ENCODE peak calls at places on chromosomes 4 and X, in ten cellular contexts. X is OCI-LY7, D is breast epithelium, N is left ventricle myocardium inferior, M is thoracic aorta, A is SK-N-SH, L is cardiac fibroblast, J is lower leg skin, U is dorsolateral prefrontal cortex, C is PC-3. O is an unnamed sample.
A peak's percentile ranks its signal among the peaks of the same experiment; 100 is the strongest.

GRCh38 chrX:53074987-53075386 is 7.2 kb upstream of the TSPYL2 start:
- DNase-seq in N (no peak), C (no peak), U (no peak), A (no peak), D (no peak), J (no peak), M (no peak), L (no peak), X (no peak), O (no peak)

GRCh38 chr4:10599574-10599973 is 85.0 kb downstream of the CLNK start:
- DNase-seq in D (no peak), J (no peak), A (no peak), L (no peak), C (no peak), U (no peak), X (no peak), N (no peak), M (no peak), O (no peak)

GRCh38 chr4:17985832-17986231 is 35.7 kb downstream of the LCORL start:
- DNase-seq in J (no peak), D (no peak), U (no peak), X (no peak), N (no peak), C (no peak), M (no peak), L (no peak), A (no peak), O (no peak)

GRCh38 chrX:96389314-96390048 is 295.2 kb upstream of the DIAPH2 start:
- DNase-seq in A (no peak), L (peak; percentile 31), U (no peak), D (no peak), C (no peak), N (no peak), M (no peak), J (no peak), X (no peak), O (no peak)

GRCh38 chrX:110698696-110699095 is 96.9 kb downstream of the CHRDL1 start:
- DNase-seq in M (no peak), X (no peak), U (no peak), A (no peak), N (no peak), J (no peak), C (no peak), D (no peak), L (no peak), O (no peak)

GRCh38 chr4:28675582-28675981 is 1814.9 kb downstream of the STIM2 start:
- DNase-seq in M (no peak), A (no peak), U (no peak), D (no peak), J (no peak), C (peak; percentile 70), N (no peak), L (peak; percentile 2), X (no peak), O (no peak)

GRCh38 chr4:159048166-159048886 is 54.6 kb upstream of the RAPGEF2 start:
- DNase-seq in U (peak; percentile 65), N (peak; percentile 69), J (peak; percentile 39), M (no peak), L (peak; percentile 86), C (peak; percentile 34), X (no peak), A (peak; percentile 48), D (peak; percentile 64), O (no peak)

GRCh38 chr4:106868381-106869035 is 167.6 kb downstream of the DKK2 start:
- DNase-seq in A (no peak), M (no peak), N (no peak), C (peak; percentile 50), U (no peak), D (no peak), J (no peak), L (peak; percentile 3), X (no peak), O (no peak)

GRCh38 chr4:47334597-47335185 is 128.8 kb downstream of the COMMD8 start:
- DNase-seq in M (no peak), A (no peak), X (no peak), N (no peak), L (no peak), J (no peak), U (no peak), D (no peak), C (peak; percentile 8), O (no peak)

GRCh38 chr4:56752985-56753384 is 68.5 kb downstream of the SPINK2 start:
- DNase-seq in D (peak; percentile 54), N (no peak), C (peak; percentile 88), A (no peak), J (peak; percentile 35), U (no peak), M (no peak), X (no peak), L (no peak), O (no peak)

GRCh38 chrX:153672531-153673397 is 849 bp downstream of the PNCK start:
- DNase-seq in C (no peak), X (no peak), L (no peak), U (peak; percentile 54), N (no peak), J (no peak), M (no peak), D (no peak), A (peak; percentile 68), O (no peak)

GRCh38 chr4:17173300-17173699 is 274.9 kb upstream of the LDB2 start:
- DNase-seq in X (peak; percentile 10), N (no peak), D (no peak), U (no peak), C (no peak), M (no peak), A (no peak), J (no peak), L (no peak), O (no peak)

GRCh38 chrX:122703762-122704161 is 480.3 kb upstream of the GRIA3 start:
- DNase-seq in J (no peak), C (no peak), U (no peak), D (no peak), M (no peak), L (no peak), N (no peak), X (no peak), A (no peak), O (no peak)
- TF ChIP-seq CTCF in J (no peak), C (no peak), U (no peak), D (no peak), M (no peak), L (peak; percentile 10), N (no peak), X (no peak), A (no peak), O (no peak)

DNA sequence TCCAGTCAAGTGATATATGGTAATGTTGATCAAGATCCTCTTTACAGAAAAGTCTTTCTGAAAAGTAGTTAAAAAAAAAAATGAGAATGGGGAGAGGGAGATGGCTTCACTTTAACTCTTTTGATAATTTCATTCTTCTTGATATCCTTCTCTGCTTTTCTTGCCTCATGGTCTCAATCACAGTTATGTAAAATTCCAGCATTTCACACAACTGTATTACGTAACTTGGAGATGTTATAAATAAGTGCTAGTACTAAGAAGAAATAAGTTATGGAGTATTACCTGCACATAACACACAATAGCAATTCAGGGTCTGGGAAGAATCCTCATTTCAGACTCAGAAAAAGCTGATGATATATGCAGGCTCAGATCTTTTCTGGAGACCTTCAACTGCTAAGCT is 22.0 kb downstream of the RUFY3 start:
- DNase-seq in N (no peak), L (no peak), U (no peak), J (no peak), M (no peak), C (no peak), A (no peak), X (no peak), D (no peak), O (no peak)
- TF ChIP-seq CTCF in N (no peak), L (no peak), U (no peak), J (no peak), M (no peak), C (no peak), A (no peak), X (no peak), D (no peak), O (no peak)

GRCh38 chr4:143586080-143586479 is 72.6 kb downstream of the SMARCA5 start:
- DNase-seq in J (no peak), A (no peak), N (no peak), C (no peak), L (peak; percentile 42), U (no peak), D (no peak), X (no peak), M (no peak), O (no peak)

GRCh38 chr4:143585548-143585947 is 72.0 kb downstream of the SMARCA5 start:
- DNase-seq in X (no peak), C (no peak), A (no peak), N (no peak), D (no peak), L (no peak), M (no peak), J (no peak), U (no peak), O (no peak)

DNA sequence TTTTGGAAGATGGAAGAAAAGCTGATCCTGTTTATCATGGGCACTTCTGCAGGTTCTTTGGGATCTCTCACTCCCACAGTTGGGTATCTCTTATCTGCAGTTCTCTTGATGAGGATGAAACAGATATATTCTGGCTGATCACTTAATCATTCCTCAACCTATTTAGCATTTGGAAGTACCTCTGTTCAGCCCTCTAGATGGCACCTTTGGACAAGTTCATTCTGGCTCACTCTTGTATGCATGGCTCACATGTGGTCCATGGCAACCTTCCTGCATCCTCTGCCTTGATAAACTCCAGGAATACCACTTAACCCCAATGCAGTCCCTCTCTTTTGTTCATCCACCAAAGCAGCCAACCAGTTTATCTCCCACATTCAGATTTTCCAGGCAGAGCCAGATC is 74.2 kb downstream of the SMARCA5 start:
- DNase-seq in M (no peak), J (no peak), C (peak; percentile 51), N (no peak), L (peak; percentile 37), U (no peak), A (no peak), D (no peak), X (no peak), O (no peak)
- TF ChIP-seq CTCF in M (no peak), J (no peak), C (peak; percentile 55), N (peak; percentile 39), L (peak; percentile 17), U (no peak), A (peak; percentile 39), D (no peak), X (peak; percentile 44), O (no peak)

GRCh38 chr4:82050806-82051205 is 323.0 kb downstream of the HNRNPD start:
- DNase-seq in D (no peak), C (no peak), J (no peak), X (no peak), U (no peak), M (no peak), L (no peak), N (no peak), A (no peak), O (no peak)

GRCh38 chr4:82049294-82049693 is 324.5 kb downstream of the HNRNPD start:
- DNase-seq in M (no peak), A (no peak), N (no peak), C (no peak), L (no peak), X (no peak), D (no peak), U (no peak), J (no peak), O (no peak)

GRCh38 chr4:82045267-82045666 is 328.5 kb downstream of the HNRNPD start:
- DNase-seq in L (no peak), A (no peak), U (no peak), M (no peak), X (no peak), C (no peak), D (no peak), J (no peak), N (no peak), O (no peak)

GRCh38 chr4:82046796-82047195 is 327.0 kb downstream of the HNRNPD start:
- DNase-seq in X (no peak), D (no peak), J (no peak), L (no peak), A (no peak), N (no peak), C (no peak), U (no peak), M (no peak), O (no peak)

GRCh38 chr4:82047731-82048130 is 326.1 kb downstream of the HNRNPD start:
- DNase-seq in J (no peak), U (no peak), M (no peak), D (no peak), A (no peak), N (no peak), X (no peak), L (no peak), C (no peak), O (no peak)
- TF ChIP-seq CTCF in J (no peak), U (no peak), M (no peak), D (no peak), A (no peak), N (no peak), X (no peak), L (no peak), C (no peak), O (no peak)